ENCODE peak calls at places on chromosomes 5 and 9, in five cellular contexts. E is HepG2, J is A549, U is HCT116, O is tibial nerve. Q is an unnamed sample.

GRCh38 chr5:53091304-53091703 is 18.3 kb downstream of the MOCS2 start:
- DNase-seq in E (no peak), J (no peak), U (no peak), O (no peak), Q (no peak)

GRCh38 chr5:174428895-174429294 is 295.5 kb upstream of the MSX2 start:
- DNase-seq in E (no peak), J (no peak), U (no peak), O (no peak), Q (no peak)

GRCh38 chr5:122091942-122092600 is 14.0 kb upstream of the LOX start:
- DNase-seq in E (no peak), J (no peak), U (peak), O (no peak), Q (no peak)

GRCh38 chr9:35051069-35051967 is 21.1 kb downstream of the VCP start:
- DNase-seq in E (peak), J (peak), U (peak), O (no peak), Q (peak)

GRCh38 chr9:134768332-134769083 is 112.1 kb upstream of the FCN2 start:
- DNase-seq in E (no peak), J (no peak), U (no peak), O (no peak), Q (no peak)

GRCh38 chr5:171830686-171831085 is 45.1 kb downstream of the SMIM23 start:
- DNase-seq in E (no peak), J (no peak), U (no peak), O (no peak), Q (no peak)

GRCh38 chr5:105670586-105670985 is 2000.2 kb downstream of the EFNA5 start:
- DNase-seq in E (peak), J (no peak), U (no peak), O (no peak), Q (no peak)

GRCh38 chr5:93915142-93915553 is 173.7 kb upstream of the POU5F2 start:
- DNase-seq in E (peak), J (no peak), U (peak), O (no peak), Q (no peak)

GRCh38 chr9:129836342-129837007 is 1.2 kb downstream of the USP20 start:
- DNase-seq in E (no peak), J (peak), U (no peak), O (no peak), Q (no peak)

GRCh38 chr5:59542841-59543825 is 350.4 kb downstream of the PDE4D start:
- DNase-seq in E (no peak), J (no peak), U (no peak), O (no peak), Q (no peak)

GRCh38 chr9:125391704-125392103 is 130.1 kb downstream of the GAPVD1 start:
- DNase-seq in E (no peak), J (no peak), U (no peak), O (no peak), Q (no peak)

GRCh38 chr5:177466861-177467260 is 6.6 kb downstream of the DBN1 start:
- DNase-seq in E (no peak), J (no peak), U (no peak), O (no peak), Q (no peak)

DNA sequence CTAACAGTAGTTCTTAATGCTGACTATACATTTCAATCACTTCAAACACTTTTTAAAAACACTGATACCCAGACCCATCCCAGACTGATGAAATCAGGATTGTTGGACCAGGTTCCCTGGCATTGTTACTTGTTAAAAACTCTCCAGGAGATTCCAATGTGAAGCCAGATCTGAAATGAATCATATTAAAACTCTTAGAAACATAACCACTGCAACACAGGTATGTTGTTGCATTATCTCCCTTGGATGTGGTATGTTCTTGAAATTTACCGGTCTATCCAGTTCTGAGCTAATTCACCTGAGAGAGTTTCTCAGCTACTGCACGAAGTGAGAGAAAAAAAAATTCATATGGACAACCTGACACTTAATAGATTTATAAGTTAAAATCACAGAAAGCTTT is 21.8 kb downstream of the MEF2C start:
- DNase-seq in E (no peak), J (no peak), U (no peak), O (no peak), Q (no peak)
- TF ChIP-seq POLR2A in E (no peak), J (no peak), U (no peak), O (no peak), Q (no peak)

GRCh38 chr5:140711794-140712193 is 11.5 kb downstream of the ZMAT2 start:
- DNase-seq in E (no peak), J (no peak), U (no peak), O (no peak), Q (no peak)

GRCh38 chr5:140707812-140708211 is 7.6 kb downstream of the ZMAT2 start:
- DNase-seq in E (no peak), J (no peak), U (no peak), O (no peak), Q (no peak)

GRCh38 chr5:140713562-140714094 is 13.4 kb downstream of the ZMAT2 start:
- DNase-seq in E (no peak), J (no peak), U (no peak), O (no peak), Q (no peak)

GRCh38 chr5:140710899-140711552 is 10.8 kb downstream of the ZMAT2 start:
- DNase-seq in E (peak), J (peak), U (peak), O (peak), Q (peak)
- TF ChIP-seq POLR2A in E (peak), J (peak), U (no peak), O (peak), Q (no peak)

GRCh38 chr5:149938272-149938671 is 6.3 kb downstream of the PDE6A start:
- DNase-seq in E (no peak), J (peak), U (no peak), O (no peak), Q (no peak)
- TF ChIP-seq POLR2A in E (no peak), J (no peak), U (no peak), O (no peak), Q (no peak)

GRCh38 chr9:95079461-95079860 is 238.0 kb downstream of the FANCC start:
- DNase-seq in E (no peak), J (no peak), U (no peak), O (no peak), Q (no peak)
- TF ChIP-seq POLR2A in E (no peak), J (no peak), U (no peak), O (no peak), Q (no peak)

GRCh38 chr9:3825724-3826123 is 299.9 kb upstream of the RFX3 start:
- DNase-seq in E (no peak), J (no peak), U (no peak), O (no peak), Q (no peak)
- TF ChIP-seq POLR2A in E (no peak), J (no peak), U (no peak), O (no peak), Q (no peak)

GRCh38 chr9:95488971-95489370 is 27.8 kb downstream of the PTCH1 start:
- DNase-seq in E (no peak), J (no peak), U (no peak), O (no peak), Q (no peak)
- TF ChIP-seq POLR2A in E (no peak), J (no peak), U (no peak), O (no peak), Q (no peak)

DNA sequence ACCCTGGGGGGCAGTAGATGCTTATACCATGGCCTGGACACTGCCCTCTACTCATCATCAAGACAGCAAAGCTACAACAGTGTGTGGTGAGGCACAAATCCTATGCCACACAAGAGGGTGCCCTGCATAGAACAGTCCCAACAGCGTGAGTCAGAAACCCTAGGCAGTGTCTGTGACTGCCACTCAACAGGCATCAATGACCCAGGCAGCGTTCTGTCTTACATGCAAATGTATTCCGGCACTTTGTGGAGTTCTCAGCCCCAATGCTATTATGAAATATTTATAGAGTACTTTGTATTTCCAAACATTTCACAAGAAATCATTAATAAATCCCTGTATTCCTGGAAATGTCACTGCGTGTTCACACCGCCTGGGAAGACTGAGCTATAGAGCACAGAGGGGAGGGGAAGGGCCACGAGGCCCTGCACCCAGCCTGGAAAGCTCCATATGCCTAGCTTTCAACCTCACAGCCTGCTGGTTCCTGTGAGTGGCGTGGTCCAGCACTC is 77.7 kb downstream of the NIPSNAP3B start:
- DNase-seq in E (no peak), J (no peak), U (no peak), O (no peak), Q (no peak)
- TF ChIP-seq POLR2A in E (no peak), J (no peak), U (no peak), O (no peak), Q (no peak)

GRCh38 chr9:109460576-109460975 is 37.5 kb downstream of the PTPN3 start:
- DNase-seq in E (no peak), J (no peak), U (no peak), O (no peak), Q (no peak)
- TF ChIP-seq POLR2A in E (no peak), J (no peak), U (no peak), O (no peak), Q (no peak)

DNA sequence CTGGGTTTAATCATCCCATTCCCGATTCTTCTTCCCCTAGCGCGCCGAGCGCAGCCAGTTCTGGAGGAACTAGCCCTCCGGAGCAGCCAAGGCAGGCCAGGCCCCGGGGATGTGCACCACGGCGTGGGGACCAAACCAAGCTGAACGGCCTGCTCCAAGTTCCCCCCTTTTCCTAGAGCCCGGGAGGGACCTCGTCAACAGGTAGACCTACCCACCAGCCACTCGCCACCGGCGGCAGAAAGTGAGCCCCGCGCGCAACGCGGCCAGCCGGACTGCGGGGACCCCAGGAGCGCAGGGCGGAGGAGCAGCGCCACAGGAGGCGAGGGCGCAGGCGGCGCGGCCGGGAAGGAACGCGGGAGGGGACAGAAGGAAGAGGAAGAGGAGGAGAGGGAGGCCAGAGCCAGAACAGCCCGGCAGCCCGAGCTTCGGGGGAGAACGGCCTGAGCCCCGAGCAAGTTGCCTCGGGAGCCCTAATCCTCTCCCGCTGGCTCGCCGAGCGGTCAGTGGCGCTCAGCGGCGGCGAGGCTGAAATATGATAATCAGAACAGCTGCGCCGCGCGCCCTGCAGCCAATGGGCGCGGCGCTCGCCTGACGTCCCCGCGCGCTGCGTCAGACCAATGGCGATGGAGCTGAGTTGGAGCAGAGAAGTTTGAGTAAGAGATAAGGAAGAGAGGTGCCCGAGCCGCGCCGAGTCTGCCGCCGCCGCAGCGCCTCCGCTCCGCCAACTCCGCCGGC is at the start of gene ISL1:
- DNase-seq in E (no peak), J (peak), U (peak), O (no peak), Q (peak)
- TF ChIP-seq POLR2A in E (no peak), J (no peak), U (peak), O (no peak), Q (no peak)

GRCh38 chr5:112743631-112744030 is 5.9 kb downstream of the APC start:
- DNase-seq in E (no peak), J (no peak), U (no peak), O (no peak), Q (no peak)
- TF ChIP-seq POLR2A in E (no peak), J (no peak), U (no peak), O (no peak), Q (no peak)